ENCODE peak calls at places on chromosomes 3 and 15, in six cellular contexts. C, E, Y, K, A and O are unnamed samples.

GRCh38 chr3:4686619-4687018 is 193.5 kb downstream of the ITPR1 start:
- DNase-seq in C (no peak), E (no peak), Y (no peak), K (no peak), A (no peak), O (no peak)

GRCh38 chr15:80932989-80933388 is 56.6 kb downstream of the MESD start:
- DNase-seq in C (peak; percentile 93), E (no peak), Y (no peak), K (peak; percentile 29), A (no peak), O (no peak)

GRCh38 chr3:174016186-174016585 is 618.6 kb downstream of the NLGN1 start:
- DNase-seq in C (peak; percentile 92), E (no peak), Y (no peak), K (peak; percentile 64), A (no peak), O (no peak)

GRCh38 chr3:10964537-10965167 is 27.9 kb upstream of the SLC6A1 start:
- DNase-seq in C (peak; percentile 3), E (no peak), Y (peak; percentile 53), K (no peak), A (peak; percentile 69), O (peak; percentile 31)

GRCh38 chr3:157752952-157753351 is 249.7 kb upstream of the VEPH1 start:
- DNase-seq in C (no peak), E (no peak), Y (no peak), K (no peak), A (no peak), O (no peak)

GRCh38 chr3:40008796-40009195 is 199.4 kb downstream of the MYRIP start:
- DNase-seq in C (no peak), E (no peak), Y (no peak), K (no peak), A (no peak), O (no peak)

GRCh38 chr15:39188930-39189329 is 391.9 kb upstream of the THBS1 start:
- DNase-seq in C (peak; percentile 89), E (no peak), Y (no peak), K (peak; percentile 76), A (no peak), O (peak; percentile 63)

GRCh38 chr3:185089343-185089742 is 63.5 kb downstream of the C3orf70 start:
- DNase-seq in C (peak; percentile 57), E (no peak), Y (no peak), K (peak; percentile 19), A (no peak), O (no peak)

GRCh38 chr3:108673988-108674661 is 83.1 kb downstream of the RETNLB start:
- DNase-seq in C (no peak), E (no peak), Y (no peak), K (no peak), A (no peak), O (no peak)

GRCh38 chr3:29183346-29184087 is 97.4 kb upstream of the RBMS3 start:
- DNase-seq in C (peak; percentile 93), E (no peak), Y (no peak), K (peak; percentile 81), A (no peak), O (no peak)

GRCh38 chr3:129919806-129920205 is 26.3 kb upstream of the TMCC1 start:
- DNase-seq in C (no peak), E (no peak), Y (no peak), K (no peak), A (no peak), O (no peak)

GRCh38 chr15:97955529-97955928 is 5.0 kb upstream of the ARRDC4 start:
- DNase-seq in C (no peak), E (no peak), Y (no peak), K (no peak), A (no peak), O (no peak)

GRCh38 chr3:12372762-12373280 is 84.0 kb downstream of the PPARG start:
- DNase-seq in C (no peak), E (no peak), Y (no peak), K (peak; percentile 63), A (no peak), O (no peak)

GRCh38 chr3:47367631-47368030 is 13.2 kb upstream of the PTPN23 start:
- DNase-seq in C (no peak), E (no peak), Y (no peak), K (no peak), A (no peak), O (no peak)

GRCh38 chr15:43529587-43530345 is 12.4 kb downstream of the MAP1A start:
- DNase-seq in C (no peak), E (no peak), Y (no peak), K (no peak), A (no peak), O (no peak)

GRCh38 chr3:189003410-189003809 is 168.4 kb upstream of the TPRG1 start:
- DNase-seq in C (no peak), E (no peak), Y (no peak), K (no peak), A (no peak), O (no peak)

GRCh38 chr15:63439536-63440264 is 58.1 kb upstream of the CA12 start:
- DNase-seq in C (peak; percentile 65), E (no peak), Y (no peak), K (no peak), A (no peak), O (no peak)

GRCh38 chr3:181715601-181716340 is 4.0 kb downstream of the SOX2 start:
- DNase-seq in C (no peak), E (no peak), Y (no peak), K (no peak), A (no peak), O (no peak)

GRCh38 chr3:133268772-133269171 is 131.1 kb upstream of the BFSP2 start:
- DNase-seq in C (no peak), E (no peak), Y (no peak), K (no peak), A (no peak), O (no peak)

GRCh38 chr3:9157651-9158383 is 91.6 kb downstream of the SRGAP3 start:
- DNase-seq in C (no peak), E (no peak), Y (no peak), K (no peak), A (no peak), O (no peak)

GRCh38 chr15:75597667-75598341 is 18.7 kb upstream of the PTPN9 start:
- DNase-seq in C (no peak), E (no peak), Y (peak; percentile 36), K (peak; percentile 35), A (no peak), O (peak; percentile 41)

GRCh38 chr15:58404020-58404419 is 27.8 kb upstream of the LIPC start:
- DNase-seq in C (no peak), E (no peak), Y (no peak), K (no peak), A (no peak), O (no peak)

GRCh38 chr3:56494679-56495322 is 26.5 kb upstream of the ERC2 start:
- DNase-seq in C (peak; percentile 80), E (peak; percentile 21), Y (peak; percentile 81), K (peak; percentile 84), A (peak; percentile 88), O (peak; percentile 98)

DNA sequence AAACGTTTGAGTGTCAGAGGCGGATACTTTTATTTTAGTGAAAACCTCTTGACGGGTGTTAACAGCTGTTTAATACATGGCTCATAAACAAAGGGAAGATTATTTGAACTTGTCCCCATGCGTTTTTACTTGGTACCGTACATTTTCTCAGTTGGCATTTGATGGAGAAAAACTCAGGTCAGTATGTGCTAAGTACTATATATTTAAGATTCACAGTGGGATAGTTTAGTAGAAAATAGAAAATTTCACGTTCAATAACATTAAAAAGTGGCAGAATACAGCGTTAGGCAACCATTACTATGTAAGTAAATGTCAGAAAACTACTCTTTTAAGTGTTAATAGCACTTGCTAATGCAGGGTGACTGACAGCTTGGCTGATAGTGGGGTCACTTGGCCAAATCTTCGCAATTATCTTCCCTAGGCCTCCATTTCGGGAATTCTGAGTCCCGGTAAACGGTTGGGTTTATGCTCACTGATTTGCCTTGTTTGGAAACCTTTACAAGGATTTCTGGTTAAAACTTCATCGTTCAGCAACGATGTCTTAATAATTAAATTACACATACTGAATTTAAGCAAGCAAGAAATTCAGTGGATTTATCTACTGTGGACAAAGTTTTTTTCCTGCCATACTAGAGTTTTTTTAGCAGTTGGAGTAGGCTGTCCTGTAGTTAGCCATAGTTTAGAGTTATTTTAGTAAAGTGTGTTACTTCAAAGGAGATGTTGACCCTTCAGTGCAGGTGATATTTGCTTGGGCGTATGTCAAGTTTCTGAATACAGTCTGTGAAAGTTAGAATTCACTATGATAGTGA is 4.9 kb downstream of the CHD2 start:
- DNase-seq in C (no peak), E (no peak), Y (no peak), K (no peak), A (no peak), O (no peak)
- H3K18ac ChIP-seq in C (peak overlapping the region; percentile 70), E (no peak overlapping the region), Y (no peak overlapping the region), K (no peak overlapping the region), A (no peak overlapping the region), O (no peak overlapping the region)

GRCh38 chr15:71813723-71814470 is 3.5 kb downstream of the NR2E3 start:
- DNase-seq in C (no peak), E (no peak), Y (no peak), K (no peak), A (no peak), O (no peak)
- H4K91ac ChIP-seq in C (no peak overlapping the region), E (no peak overlapping the region), Y (no peak overlapping the region), K (no peak overlapping the region), A (no peak overlapping the region), O (no peak overlapping the region)

GRCh38 chr15:68278345-68279217 is 1.0 kb downstream of the FEM1B start:
- DNase-seq in C (peak; percentile 35), E (no peak), Y (peak; percentile 66), K (peak; percentile 82), A (no peak), O (no peak)

GRCh38 chr15:68276668-68277067 is 877 bp upstream of the FEM1B start:
- DNase-seq in C (no peak), E (no peak), Y (no peak), K (no peak), A (no peak), O (no peak)

GRCh38 chr15:68277131-68277604 is 377 bp upstream of the FEM1B start:
- DNase-seq in C (peak; percentile 48), E (no peak), Y (no peak), K (no peak), A (peak; percentile 70), O (no peak)

GRCh38 chr15:68279218-68279533 is 1.6 kb downstream of the FEM1B start:
- DNase-seq in C (no peak), E (no peak), Y (no peak), K (no peak), A (no peak), O (no peak)

GRCh38 chr15:68277605-68278344 is at the start of gene FEM1B:
- DNase-seq in C (peak; percentile 92), E (peak; percentile 75), Y (peak; percentile 90), K (peak; percentile 94), A (peak; percentile 87), O (peak; percentile 91)
- H3K23ac ChIP-seq in C (peak within 1 kb of the TSS; percentile 98), E (no peak within 1 kb of the TSS), Y (no peak within 1 kb of the TSS), K (peak within 1 kb of the TSS; percentile 96), A (peak within 1 kb of the TSS; percentile 94), O (no peak within 1 kb of the TSS)

GRCh38 chr3:45078910-45079522 is 52.9 kb downstream of the CLEC3B start:
- DNase-seq in C (peak; percentile 52), E (no peak), Y (no peak), K (peak; percentile 53), A (no peak), O (no peak)

GRCh38 chr3:45081506-45081905 is 55.4 kb downstream of the CLEC3B start:
- DNase-seq in C (no peak), E (no peak), Y (no peak), K (no peak), A (no peak), O (no peak)

GRCh38 chr3:45082139-45082538 is 56.0 kb downstream of the CLEC3B start:
- DNase-seq in C (peak; percentile 46), E (no peak), Y (no peak), K (no peak), A (no peak), O (no peak)

GRCh38 chr3:45080824-45081223 is 54.7 kb downstream of the CLEC3B start:
- DNase-seq in C (no peak), E (no peak), Y (no peak), K (no peak), A (no peak), O (no peak)

GRCh38 chr3:45079715-45080114 is 53.6 kb downstream of the CLEC3B start:
- DNase-seq in C (no peak), E (no peak), Y (no peak), K (no peak), A (no peak), O (no peak)
- H3K18ac ChIP-seq in C (no peak overlapping the region), E (no peak overlapping the region), Y (no peak overlapping the region), K (no peak overlapping the region), A (no peak overlapping the region), O (no peak overlapping the region)